ENCODE peak calls at places on chromosome 21, in five cellular contexts. I is hepatocyte; G is ureter; S is GM20000; P is stimulated activated CD4-positive, alpha-beta T cell treated with anti-CD3 and anti-CD28 coated beads, TNF-alpha, amount 100 ng/mL, for 1 hour. X is an unnamed sample.

GRCh38 chr21:45004481-45005263 is 64.8 kb downstream of the SLX9 start:
- DNase-seq in I (peak; percentile 47), G (no peak), S (no peak), P (no peak), X (no peak)

GRCh38 chr21:34939673-34940321 is 109.3 kb downstream of the RUNX1 start:
- DNase-seq in I (no peak), G (no peak), S (no peak), P (no peak), X (no peak)

GRCh38 chr21:45093064-45093532 is 18.7 kb downstream of the ADARB1 start:
- DNase-seq in I (no peak), G (no peak), S (no peak), P (no peak), X (no peak)

GRCh38 chr21:24310780-24311179 is 1296.5 kb downstream of the MRPL39 start:
- DNase-seq in I (no peak), G (no peak), S (no peak), P (no peak), X (no peak)

GRCh38 chr21:41610042-41610839 is 102.3 kb upstream of the TMPRSS2 start:
- DNase-seq in I (peak; percentile 79), G (peak; percentile 67), S (peak; percentile 61), P (no peak), X (peak; percentile 76)

GRCh38 chr21:19029816-19030215 is 626.2 kb upstream of the TMPRSS15 start:
- DNase-seq in I (no peak), G (no peak), S (no peak), P (no peak), X (no peak)

GRCh38 chr21:36385909-36386642 is 884 bp downstream of the CHAF1B start:
- DNase-seq in I (no peak), G (no peak), S (no peak), P (no peak), X (no peak)

GRCh38 chr21:33101300-33102005 is 31.5 kb downstream of the OLIG1 start:
- DNase-seq in I (no peak), G (no peak), S (no peak), P (no peak), X (no peak)

GRCh38 chr21:39057121-39057520 is 126.1 kb downstream of the PSMG1 start:
- DNase-seq in I (no peak), G (no peak), S (no peak), P (no peak), X (no peak)